ENCODE peak calls at places on chromosome 12, in ten cellular contexts. One of them, this sample, is unnamed.

GRCh38 chr12:112906712-112907414 is at the start of gene OAS1:
- DNase-seq in right atrium auricular region: no peak
- DNase-seq in PC-9: peak
- DNase-seq in activated CD4-positive, alpha-beta T cell treated with anti-CD3 and anti-CD28 coated beads for 24 hours: no peak
- DNase-seq in iPS-NIHi11: peak
- DNase-seq in substantia nigra: no peak
- DNase-seq in germinal center: peak
- DNase-seq in left ventricle myocardium superior: no peak
- DNase-seq in GM18507: peak
- DNase-seq in endothelial cell: no peak
- DNase-seq in this sample: no peak

GRCh38 chr12:94545937-94546771 is 86.5 kb upstream of the CEP83 start:
- DNase-seq in GM18507: peak
- DNase-seq in germinal center: peak
- DNase-seq in PC-9: peak
- DNase-seq in right atrium auricular region: no peak
- DNase-seq in substantia nigra: peak
- DNase-seq in activated CD4-positive, alpha-beta T cell treated with anti-CD3 and anti-CD28 coated beads for 24 hours: peak
- DNase-seq in iPS-NIHi11: peak
- DNase-seq in endothelial cell: peak
- DNase-seq in left ventricle myocardium superior: no peak
- DNase-seq in this sample: peak

GRCh38 chr12:69836015-69836414 is 11.0 kb downstream of the MYRFL start:
- DNase-seq in right atrium auricular region: no peak
- DNase-seq in PC-9: no peak
- DNase-seq in activated CD4-positive, alpha-beta T cell treated with anti-CD3 and anti-CD28 coated beads for 24 hours: no peak
- DNase-seq in endothelial cell: no peak
- DNase-seq in GM18507: no peak
- DNase-seq in iPS-NIHi11: no peak
- DNase-seq in substantia nigra: no peak
- DNase-seq in germinal center: no peak
- DNase-seq in left ventricle myocardium superior: no peak
- DNase-seq in this sample: no peak

GRCh38 chr12:108752387-108752786 is 21.1 kb upstream of the CORO1C start:
- DNase-seq in GM18507: no peak
- DNase-seq in endothelial cell: no peak
- DNase-seq in iPS-NIHi11: no peak
- DNase-seq in germinal center: no peak
- DNase-seq in substantia nigra: no peak
- DNase-seq in activated CD4-positive, alpha-beta T cell treated with anti-CD3 and anti-CD28 coated beads for 24 hours: no peak
- DNase-seq in right atrium auricular region: no peak
- DNase-seq in left ventricle myocardium superior: no peak
- DNase-seq in PC-9: no peak
- DNase-seq in this sample: no peak

GRCh38 chr12:106974525-106974924 is 12.4 kb downstream of the MTERF2 start:
- DNase-seq in left ventricle myocardium superior: no peak
- DNase-seq in GM18507: peak
- DNase-seq in endothelial cell: no peak
- DNase-seq in activated CD4-positive, alpha-beta T cell treated with anti-CD3 and anti-CD28 coated beads for 24 hours: no peak
- DNase-seq in iPS-NIHi11: no peak
- DNase-seq in germinal center: peak
- DNase-seq in PC-9: no peak
- DNase-seq in right atrium auricular region: no peak
- DNase-seq in substantia nigra: no peak
- DNase-seq in this sample: no peak

GRCh38 chr12:128803788-128804187 is 20.0 kb downstream of the SLC15A4 start:
- DNase-seq in endothelial cell: no peak
- DNase-seq in right atrium auricular region: no peak
- DNase-seq in substantia nigra: no peak
- DNase-seq in GM18507: no peak
- DNase-seq in germinal center: no peak
- DNase-seq in left ventricle myocardium superior: peak
- DNase-seq in iPS-NIHi11: no peak
- DNase-seq in activated CD4-positive, alpha-beta T cell treated with anti-CD3 and anti-CD28 coated beads for 24 hours: no peak
- DNase-seq in PC-9: no peak
- DNase-seq in this sample: no peak

GRCh38 chr12:131775904-131776889 is 52.0 kb upstream of the MMP17 start:
- DNase-seq in substantia nigra: no peak
- DNase-seq in endothelial cell: no peak
- DNase-seq in GM18507: no peak
- DNase-seq in iPS-NIHi11: no peak
- DNase-seq in activated CD4-positive, alpha-beta T cell treated with anti-CD3 and anti-CD28 coated beads for 24 hours: no peak
- DNase-seq in left ventricle myocardium superior: no peak
- DNase-seq in PC-9: no peak
- DNase-seq in germinal center: peak
- DNase-seq in right atrium auricular region: no peak
- DNase-seq in this sample: no peak

GRCh38 chr12:26848156-26848825 is 15.3 kb upstream of the ITPR2 start:
- DNase-seq in right atrium auricular region: no peak
- DNase-seq in substantia nigra: no peak
- DNase-seq in activated CD4-positive, alpha-beta T cell treated with anti-CD3 and anti-CD28 coated beads for 24 hours: no peak
- DNase-seq in endothelial cell: no peak
- DNase-seq in left ventricle myocardium superior: no peak
- DNase-seq in germinal center: no peak
- DNase-seq in GM18507: no peak
- DNase-seq in iPS-NIHi11: no peak
- DNase-seq in PC-9: no peak
- DNase-seq in this sample: no peak

GRCh38 chr12:114919479-114919878 is 235.5 kb upstream of the TBX3 start:
- DNase-seq in left ventricle myocardium superior: no peak
- DNase-seq in endothelial cell: no peak
- DNase-seq in germinal center: no peak
- DNase-seq in substantia nigra: no peak
- DNase-seq in GM18507: no peak
- DNase-seq in right atrium auricular region: no peak
- DNase-seq in PC-9: no peak
- DNase-seq in iPS-NIHi11: no peak
- DNase-seq in activated CD4-positive, alpha-beta T cell treated with anti-CD3 and anti-CD28 coated beads for 24 hours: no peak
- DNase-seq in this sample: no peak

GRCh38 chr12:26651566-26652188 is 181.3 kb downstream of the ITPR2 start:
- DNase-seq in PC-9: peak
- DNase-seq in endothelial cell: peak
- DNase-seq in germinal center: peak
- DNase-seq in right atrium auricular region: no peak
- DNase-seq in GM18507: peak
- DNase-seq in iPS-NIHi11: peak
- DNase-seq in left ventricle myocardium superior: no peak
- DNase-seq in activated CD4-positive, alpha-beta T cell treated with anti-CD3 and anti-CD28 coated beads for 24 hours: peak
- DNase-seq in substantia nigra: peak
- DNase-seq in this sample: peak

GRCh38 chr12:106133136-106134087 is 5.3 kb downstream of the NUAK1 start:
- DNase-seq in right atrium auricular region: no peak
- DNase-seq in PC-9: peak
- DNase-seq in left ventricle myocardium superior: no peak
- DNase-seq in substantia nigra: no peak
- DNase-seq in GM18507: no peak
- DNase-seq in endothelial cell: no peak
- DNase-seq in germinal center: no peak
- DNase-seq in iPS-NIHi11: peak
- DNase-seq in activated CD4-positive, alpha-beta T cell treated with anti-CD3 and anti-CD28 coated beads for 24 hours: no peak
- DNase-seq in this sample: no peak

This sample was measured in neuronal stem cell.